ENCODE peak calls at places on chromosomes 11 and 22, in four cellular contexts. One of them, this sample, is unnamed.

GRCh38 chr11:110469101-110469500 is 39.4 kb downstream of the FDX1 start:
- DNase-seq in mesendoderm: no peak
- DNase-seq in H9: no peak
- DNase-seq in H1: no peak
- DNase-seq in this sample: peak; percentile 46

GRCh38 chr11:67505605-67506396 is 638 bp upstream of the PITPNM1 start:
- DNase-seq in mesendoderm: peak; percentile 93
- DNase-seq in H9: peak; percentile 95
- DNase-seq in H1: peak; percentile 81
- DNase-seq in this sample: peak; percentile 78

GRCh38 chr11:117535870-117536411 is 208.3 kb downstream of the CEP164 start:
- DNase-seq in mesendoderm: no peak
- DNase-seq in H9: no peak
- DNase-seq in H1: no peak
- DNase-seq in this sample: no peak

GRCh38 chr11:8111636-8112035 is 30.6 kb downstream of the TUB start:
- DNase-seq in mesendoderm: no peak
- DNase-seq in H9: no peak
- DNase-seq in H1: no peak
- DNase-seq in this sample: no peak

GRCh38 chr11:127677813-127678212 is 677.2 kb upstream of the KIRREL3 start:
- DNase-seq in mesendoderm: no peak
- DNase-seq in H9: no peak
- DNase-seq in H1: no peak
- DNase-seq in this sample: no peak

GRCh38 chr11:78427615-78428272 is 10.1 kb upstream of the GAB2 start:
- DNase-seq in mesendoderm: no peak
- DNase-seq in H9: no peak
- DNase-seq in H1: no peak
- DNase-seq in this sample: no peak

GRCh38 chr11:121711236-121711635 is 258.5 kb upstream of the SORL1-AS1 start:
- DNase-seq in mesendoderm: no peak
- DNase-seq in H9: no peak
- DNase-seq in H1: no peak
- DNase-seq in this sample: peak; percentile 17

GRCh38 chr11:128365044-128365443 is 222.3 kb downstream of the ETS1 start:
- DNase-seq in mesendoderm: peak; percentile 39
- DNase-seq in H9: no peak
- DNase-seq in H1: no peak
- DNase-seq in this sample: peak; percentile 85

GRCh38 chr11:116110802-116111201 is 606.6 kb upstream of the CADM1 start:
- DNase-seq in mesendoderm: no peak
- DNase-seq in H9: peak; percentile 9
- DNase-seq in H1: no peak
- DNase-seq in this sample: no peak

GRCh38 chr11:110362916-110363574 is 66.6 kb upstream of the RDX start:
- DNase-seq in mesendoderm: peak; percentile 82
- DNase-seq in H9: peak; percentile 59
- DNase-seq in H1: no peak
- DNase-seq in this sample: no peak

GRCh38 chr11:2120359-2121100 is 18.7 kb downstream of the IGF2 start:
- DNase-seq in mesendoderm: peak; percentile 88
- DNase-seq in H9: no peak
- DNase-seq in H1: no peak
- DNase-seq in this sample: no peak

GRCh38 chr22:44665115-44665514 is 36.9 kb upstream of the PRR5 start:
- DNase-seq in mesendoderm: no peak
- DNase-seq in H9: no peak
- DNase-seq in H1: no peak
- DNase-seq in this sample: no peak

GRCh38 chr22:41598081-41598480 is 8.4 kb upstream of the PMM1 start:
- DNase-seq in mesendoderm: no peak
- DNase-seq in H9: no peak
- DNase-seq in H1: no peak
- DNase-seq in this sample: peak; percentile 88

GRCh38 chr11:74685905-74686304 is 45.3 kb downstream of the CHRDL2 start:
- DNase-seq in mesendoderm: no peak
- DNase-seq in H9: no peak
- DNase-seq in H1: no peak
- DNase-seq in this sample: no peak

GRCh38 chr22:30804626-30805025 is 110.0 kb downstream of the OSBP2 start:
- DNase-seq in mesendoderm: no peak
- DNase-seq in H9: no peak
- DNase-seq in H1: no peak
- DNase-seq in this sample: no peak

GRCh38 chr22:43867839-43868652 is 5.7 kb upstream of the SULT4A1 start:
- DNase-seq in mesendoderm: peak; percentile 90
- DNase-seq in H9: peak; percentile 89
- DNase-seq in H1: peak; percentile 71
- DNase-seq in this sample: peak; percentile 73

GRCh38 chr11:26287067-26287518 is 44.8 kb upstream of the ANO3 start:
- DNase-seq in mesendoderm: no peak
- DNase-seq in H9: no peak
- DNase-seq in H1: no peak
- DNase-seq in this sample: peak; percentile 45

GRCh38 chr11:111796696-111797095 is 30.5 kb upstream of the PPP2R1B start:
- DNase-seq in mesendoderm: no peak
- DNase-seq in H9: no peak
- DNase-seq in H1: no peak
- DNase-seq in this sample: no peak

GRCh38 chr22:46267431-46268279 is at the start of gene TTC38:
- DNase-seq in mesendoderm: peak; percentile 77
- DNase-seq in H9: peak; percentile 89
- DNase-seq in H1: peak; percentile 19
- DNase-seq in this sample: peak; percentile 60

GRCh38 chr11:64036081-64037026 is 623 bp downstream of the FLRT1 start:
- DNase-seq in mesendoderm: no peak
- DNase-seq in H9: no peak
- DNase-seq in H1: no peak
- DNase-seq in this sample: peak; percentile 35

GRCh38 chr22:29780781-29781676 is 13.9 kb downstream of the UQCR10 start:
- DNase-seq in mesendoderm: peak; percentile 50
- DNase-seq in H9: no peak
- DNase-seq in H1: no peak
- DNase-seq in this sample: peak; percentile 85

GRCh38 chr22:30830907-30831306 is 136.2 kb downstream of the OSBP2 start:
- DNase-seq in mesendoderm: peak; percentile 30
- DNase-seq in H9: no peak
- DNase-seq in H1: no peak
- DNase-seq in this sample: peak; percentile 97

GRCh38 chr11:1012740-1013627 is 23.5 kb downstream of the MUC6 start:
- DNase-seq in mesendoderm: no peak
- DNase-seq in H9: no peak
- DNase-seq in H1: no peak
- DNase-seq in this sample: no peak

DNA sequence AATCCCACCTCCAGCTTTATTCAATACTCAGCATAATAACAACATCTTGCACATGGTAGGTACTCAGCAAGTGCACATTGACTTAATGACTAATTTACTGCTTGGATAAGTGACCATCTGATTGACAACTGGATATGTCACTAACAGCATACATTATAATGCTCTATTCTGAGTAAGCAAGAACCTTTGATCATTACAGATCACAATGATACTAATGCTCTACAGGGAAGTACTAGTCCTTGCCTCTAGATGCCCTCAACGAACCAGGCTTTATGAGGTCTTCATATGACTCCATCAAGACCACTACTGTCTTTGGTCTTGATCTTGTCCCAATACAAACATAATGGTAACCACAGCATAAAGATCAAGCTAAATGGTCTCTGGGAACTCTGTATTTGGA is 167.6 kb upstream of the MTMR2 start:
- DNase-seq in mesendoderm: peak; percentile 56
- DNase-seq in H9: no peak
- DNase-seq in H1: no peak
- DNase-seq in this sample: peak; percentile 27
- H3K4me2 ChIP-seq in mesendoderm: no peak overlapping the region
- H3K4me2 ChIP-seq in H9: no peak overlapping the region
- H3K4me2 ChIP-seq in H1: no peak overlapping the region
- H3K4me2 ChIP-seq in this sample: no peak overlapping the region

DNA sequence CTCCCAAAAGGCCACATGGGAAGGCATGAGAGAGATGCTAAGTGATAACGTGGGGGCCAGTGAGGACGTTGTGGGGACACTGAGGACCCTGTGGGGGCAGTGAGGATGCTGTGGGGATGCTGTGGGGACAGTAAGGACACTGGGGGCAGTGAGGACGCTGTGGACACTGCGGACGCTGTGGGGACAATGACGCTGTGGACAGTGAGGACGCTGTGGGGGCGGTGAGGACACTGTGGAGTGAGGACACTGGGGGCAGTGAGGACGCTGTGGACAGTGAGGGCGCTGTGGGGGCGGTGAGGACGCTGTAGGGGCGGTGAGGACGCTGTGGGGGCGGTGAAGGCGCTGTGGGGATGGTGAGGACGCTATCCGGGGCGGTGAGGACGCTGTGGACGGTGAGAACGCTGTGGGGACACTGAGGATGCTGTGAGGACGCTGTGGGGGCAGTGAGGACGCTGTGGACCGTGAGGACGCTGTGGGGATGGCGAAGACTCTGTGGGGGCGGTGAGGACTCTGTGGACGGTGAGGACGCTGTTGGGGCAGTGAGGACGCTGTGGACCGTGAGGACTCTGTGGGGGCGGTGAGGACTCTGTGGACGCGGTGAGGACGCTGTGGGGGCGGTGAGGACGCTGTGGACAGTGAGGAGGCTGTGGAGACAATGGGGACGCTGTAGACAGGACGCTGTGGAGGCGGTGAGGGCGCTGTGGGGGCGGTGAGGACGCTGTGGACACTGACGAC is 1.8 kb downstream of the GP1BB start:
- DNase-seq in mesendoderm: no peak
- DNase-seq in H9: no peak
- DNase-seq in H1: no peak
- DNase-seq in this sample: no peak
- H3K56ac ChIP-seq in mesendoderm: no peak overlapping the region
- H3K56ac ChIP-seq in H9: no peak overlapping the region
- H3K56ac ChIP-seq in H1: no peak overlapping the region
- H3K56ac ChIP-seq in this sample: no peak overlapping the region

DNA sequence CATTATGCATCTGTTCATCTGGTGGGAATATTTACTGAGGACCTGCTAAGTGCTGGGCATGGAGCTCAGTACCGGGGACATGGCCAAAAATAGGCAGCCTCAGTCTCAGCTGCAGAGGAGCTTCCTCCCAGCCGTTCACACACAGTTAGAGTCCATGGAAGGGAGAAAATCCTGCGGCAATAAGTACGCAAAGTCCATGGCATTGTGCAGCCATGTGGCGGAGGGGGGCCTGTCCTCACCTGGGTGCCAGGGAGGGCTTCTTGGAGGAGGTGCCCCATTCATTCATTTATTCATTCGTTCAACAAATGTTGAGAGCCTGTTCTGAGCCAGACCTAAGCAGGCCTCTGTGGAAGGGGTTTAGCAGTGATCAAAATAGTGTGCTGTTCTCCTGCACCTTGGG is 59.3 kb upstream of the ANO1 start:
- DNase-seq in mesendoderm: no peak
- DNase-seq in H9: no peak
- DNase-seq in H1: no peak
- DNase-seq in this sample: no peak
- H3K4me2 ChIP-seq in mesendoderm: no peak overlapping the region
- H3K4me2 ChIP-seq in H9: no peak overlapping the region
- H3K4me2 ChIP-seq in H1: no peak overlapping the region
- H3K4me2 ChIP-seq in this sample: no peak overlapping the region

DNA sequence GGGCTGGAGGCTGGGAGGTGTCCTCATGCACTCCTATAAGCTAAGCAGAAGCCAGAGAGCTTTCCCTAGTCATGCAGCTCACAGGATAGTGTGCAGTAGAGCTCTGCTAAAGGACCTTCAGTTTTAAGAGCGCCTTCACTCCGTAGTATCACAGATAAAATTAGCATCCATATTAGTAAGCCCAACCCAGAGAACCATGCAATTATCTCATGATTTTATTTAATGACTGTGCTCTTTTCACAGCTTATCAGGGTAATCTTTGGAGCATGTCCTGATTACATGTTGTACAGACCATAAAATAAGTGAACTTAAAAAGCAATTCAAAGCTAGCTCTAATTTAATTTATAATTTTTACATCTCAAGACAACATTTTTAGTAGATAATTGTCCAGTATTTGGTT is 148.4 kb downstream of the TEAD1 start:
- DNase-seq in mesendoderm: no peak
- DNase-seq in H9: no peak
- DNase-seq in H1: no peak
- DNase-seq in this sample: no peak
- H3K56ac ChIP-seq in mesendoderm: no peak overlapping the region
- H3K56ac ChIP-seq in H9: no peak overlapping the region
- H3K56ac ChIP-seq in H1: no peak overlapping the region
- H3K56ac ChIP-seq in this sample: no peak overlapping the region

This sample was measured in IMR-90.